ENCODE peak calls at places on chromosomes 6 and 20, in four cellular contexts. S, C, Y and G are unnamed samples.

GRCh38 chr20:363319-364078 is 16.6 kb downstream of the NRSN2 start:
- DNase-seq in S (no peak), C (no peak), Y (no peak), G (no peak)

GRCh38 chr6:100554228-100554627 is 89.5 kb upstream of the SIM1 start:
- DNase-seq in S (no peak), C (no peak), Y (no peak), G (no peak)

GRCh38 chr20:57582029-57582378 is 21.1 kb downstream of the PCK1 start:
- DNase-seq in S (no peak), C (no peak), Y (no peak), G (no peak)

GRCh38 chr20:43229696-43230095 is 40.0 kb upstream of the PTPRT start:
- DNase-seq in S (no peak), C (no peak), Y (no peak), G (no peak)

GRCh38 chr20:50585678-50586077 is 75.5 kb downstream of the PTPN1 start:
- DNase-seq in S (no peak), C (no peak), Y (no peak), G (no peak)

GRCh38 chr20:50242863-50243609 is 52.4 kb downstream of the CEBPB start:
- DNase-seq in S (peak; percentile 79), C (peak; percentile 77), Y (no peak), G (no peak)

GRCh38 chr20:22807646-22808045 is 223.3 kb upstream of the FOXA2 start:
- DNase-seq in S (peak; percentile 77), C (peak; percentile 40), Y (no peak), G (peak; percentile 34)

GRCh38 chr20:5674176-5674660 is 76.0 kb upstream of the SHLD1 start:
- DNase-seq in S (no peak), C (peak; percentile 12), Y (no peak), G (no peak)

GRCh38 chr6:41356838-41357237 is 21.4 kb downstream of the NCR2 start:
- DNase-seq in S (no peak), C (no peak), Y (no peak), G (no peak)

GRCh38 chr6:5089821-5090449 is 4.8 kb downstream of the PPP1R3G start:
- DNase-seq in S (no peak), C (no peak), Y (no peak), G (no peak)

GRCh38 chr6:80548496-80548895 is 442.0 kb downstream of the BCKDHB start:
- DNase-seq in S (peak; percentile 32), C (no peak), Y (no peak), G (no peak)

GRCh38 chr6:125316621-125317020 is 14.9 kb upstream of the HDDC2 start:
- DNase-seq in S (peak; percentile 21), C (no peak), Y (no peak), G (no peak)

GRCh38 chr20:32368930-32369329 is 10.8 kb downstream of the ASXL1 start:
- DNase-seq in S (no peak), C (no peak), Y (no peak), G (no peak)

GRCh38 chr6:130885392-130886192 is 58.4 kb downstream of the SMLR1 start:
- DNase-seq in S (peak; percentile 87), C (peak; percentile 80), Y (peak; percentile 58), G (no peak)

GRCh38 chr6:105135907-105136432 is 43.8 kb downstream of the POPDC3 start:
- DNase-seq in S (no peak), C (no peak), Y (no peak), G (no peak)

GRCh38 chr6:106063448-106063850 is 22.7 kb upstream of the PRDM1 start:
- DNase-seq in S (no peak), C (no peak), Y (no peak), G (no peak)

GRCh38 chr6:75285156-75285639 is 606 bp upstream of the TMEM30A start:
- DNase-seq in S (no peak), C (no peak), Y (no peak), G (no peak)

GRCh38 chr6:140897804-140898573 is 1234.7 kb upstream of the GJE1 start:
- DNase-seq in S (peak; percentile 59), C (peak; percentile 67), Y (no peak), G (no peak)

GRCh38 chr6:12522347-12522746 is 194.2 kb upstream of the PHACTR1 start:
- DNase-seq in S (no peak), C (no peak), Y (no peak), G (no peak)

GRCh38 chr20:21518292-21518991 is 4.6 kb upstream of the NKX2-2 start:
- DNase-seq in S (no peak), C (no peak), Y (no peak), G (no peak)

GRCh38 chr20:63534427-63534830 is 2.7 kb downstream of the PTK6 start:
- DNase-seq in S (no peak), C (no peak), Y (peak; percentile 13), G (no peak)

GRCh38 chr20:63739129-63740069 is at the start of gene SLC2A4RG:
- DNase-seq in S (peak; percentile 78), C (no peak), Y (peak; percentile 85), G (peak; percentile 93)

GRCh38 chr20:699342-699741 is 23.7 kb upstream of the SCRT2 start:
- DNase-seq in S (no peak), C (no peak), Y (no peak), G (no peak)

DNA sequence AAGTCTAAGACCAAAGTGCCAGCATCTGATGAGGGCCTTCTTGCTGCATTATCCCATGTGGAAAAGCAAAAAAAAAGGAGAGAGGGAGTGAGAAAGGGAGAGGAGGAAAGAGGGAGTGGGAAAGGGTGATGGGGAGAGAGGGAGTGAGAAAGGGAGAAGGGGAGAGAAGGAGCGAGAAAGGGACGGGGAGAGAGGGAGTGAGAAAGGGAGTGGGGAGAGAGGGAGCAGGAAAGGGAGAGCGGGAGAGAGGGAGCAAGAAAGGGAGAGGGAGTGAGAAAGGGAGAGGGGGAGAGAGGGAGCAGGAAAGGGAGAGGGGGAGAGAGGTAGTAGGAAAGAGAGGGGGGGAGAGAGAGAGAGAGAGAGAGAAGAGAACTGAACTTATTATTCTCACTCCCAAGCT is 241.1 kb upstream of the RIMS1 start:
- DNase-seq in S (no peak), C (no peak), Y (no peak), G (no peak)
- TF ChIP-seq CTCF in S (no peak), C (no peak), Y (no peak), G (no peak)

GRCh38 chr6:17984822-17985660 is 2.4 kb downstream of the KIF13A start:
- DNase-seq in S (no peak), C (no peak), Y (no peak), G (no peak)
- H3K4me3 ChIP-seq in S (no peak overlapping the region), C (no peak overlapping the region), Y (peak overlapping the region; percentile 64), G (no peak overlapping the region)

GRCh38 chr6:16237242-16237641 is 1.1 kb upstream of the GMPR start:
- DNase-seq in S (no peak), C (no peak), Y (no peak), G (no peak)

GRCh38 chr6:16236648-16237199 is 1.7 kb upstream of the GMPR start:
- DNase-seq in S (peak; percentile 75), C (no peak), Y (no peak), G (no peak)

GRCh38 chr6:16238658-16239089 is 287 bp downstream of the GMPR start:
- DNase-seq in S (peak; percentile 37), C (no peak), Y (no peak), G (peak; percentile 89)

GRCh38 chr6:16239090-16239797 is 857 bp downstream of the GMPR start:
- DNase-seq in S (peak; percentile 82), C (no peak), Y (peak; percentile 58), G (peak; percentile 92)

DNA sequence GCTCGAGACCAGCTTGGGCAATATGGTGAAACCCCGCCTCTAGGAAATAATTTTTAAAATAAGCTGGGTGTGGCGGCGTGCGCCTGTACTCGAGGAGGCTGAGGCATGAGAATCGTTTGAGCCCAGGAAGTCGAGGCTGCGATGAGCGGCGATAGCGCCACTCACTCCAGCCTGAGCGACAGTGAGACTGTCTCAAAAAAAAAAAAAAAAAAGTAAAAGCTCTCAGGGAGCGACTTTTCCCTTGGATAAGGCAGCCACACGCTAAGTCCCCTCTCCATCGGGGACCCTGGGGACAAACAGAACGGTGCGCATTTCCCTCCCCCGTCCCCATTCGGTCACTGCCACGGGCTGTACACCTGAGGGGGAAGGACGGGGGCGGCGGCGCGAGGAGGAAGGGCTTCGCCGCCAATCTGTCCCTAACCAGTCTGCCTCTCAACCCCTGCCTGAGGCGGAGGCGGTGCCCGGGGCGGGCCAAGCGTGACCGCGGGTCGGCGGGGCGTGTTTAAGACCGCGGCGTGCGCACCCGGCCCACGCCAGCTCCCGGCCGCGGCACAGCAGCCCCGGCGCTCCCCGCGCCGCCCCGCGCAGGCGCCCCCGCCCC is at the start of gene GMPR:
- DNase-seq in S (peak; percentile 92), C (peak; percentile 65), Y (peak; percentile 74), G (peak; percentile 96)
- TF ChIP-seq POLR2A in S (no peak), C (peak; percentile 30), Y (peak; percentile 37), G (no peak)

DNA sequence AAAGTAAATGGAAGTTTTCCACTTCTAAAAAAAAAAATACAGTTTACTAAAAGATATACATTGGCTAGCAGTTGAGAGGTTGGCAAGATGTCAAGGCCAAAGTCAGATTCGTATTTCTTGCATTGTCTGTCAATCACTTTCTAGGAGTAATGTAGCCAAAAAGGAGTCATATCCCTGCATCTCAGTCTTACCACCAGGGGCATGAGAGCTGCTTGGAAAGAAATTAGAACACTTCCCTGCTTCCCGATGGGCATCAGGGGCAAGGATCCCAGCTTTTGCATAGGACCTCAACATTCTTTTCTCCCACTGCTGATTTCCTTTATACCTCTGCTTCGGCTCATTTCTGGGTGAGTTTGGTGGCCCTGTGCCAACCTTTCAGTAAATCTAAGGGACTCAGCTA is 581.0 kb upstream of the MAP3K7 start:
- DNase-seq in S (no peak), C (no peak), Y (no peak), G (no peak)
- TF ChIP-seq CTCF in S (no peak), C (no peak), Y (no peak), G (no peak)